ENCODE peak calls at places on chromosome 18, in five cellular contexts. P is left ventricle myocardium inferior, D is hepatocyte, B is thoracic aorta, Q is RWPE1. U is an unnamed sample.

GRCh38 chr18:76396792-76397191 is 98.2 kb downstream of the ZNF516 start:
- DNase-seq in B (no peak), P (no peak), Q (no peak), D (no peak), U (no peak)

GRCh38 chr18:79951545-79952456 is at the start of gene SLC66A2:
- DNase-seq in P (peak; percentile 94), D (peak; percentile 96), Q (peak; percentile 85), B (peak; percentile 49), U (peak; percentile 95)

GRCh38 chr18:31091350-31091749 is 10.9 kb downstream of the DSC2 start:
- DNase-seq in P (no peak), B (no peak), D (no peak), Q (no peak), U (no peak)

GRCh38 chr18:79513381-79514081 is 117.8 kb downstream of the NFATC1 start:
- DNase-seq in B (no peak), Q (no peak), D (no peak), P (no peak), U (no peak)

GRCh38 chr18:69590150-69590549 is 189.5 kb downstream of the DOK6 start:
- DNase-seq in P (no peak), Q (no peak), B (no peak), D (no peak), U (no peak)

GRCh38 chr18:10526211-10526949 is 553 bp downstream of the NAPG start:
- DNase-seq in B (no peak), Q (peak; percentile 60), P (peak; percentile 65), D (peak; percentile 79), U (peak; percentile 79)

GRCh38 chr18:46718501-46719341 is 38.1 kb downstream of the ST8SIA5 start:
- DNase-seq in D (no peak), Q (no peak), P (no peak), B (no peak), U (no peak)

GRCh38 chr18:7133181-7133580 is 15.6 kb upstream of the LAMA1 start:
- DNase-seq in D (no peak), Q (no peak), P (no peak), B (no peak), U (no peak)

GRCh38 chr18:23573948-23574431 is 12.3 kb downstream of the NPC1 start:
- DNase-seq in B (no peak), P (no peak), D (peak; percentile 55), Q (peak; percentile 54), U (peak; percentile 60)

GRCh38 chr18:55139307-55139706 is 180.0 kb upstream of the CCDC68 start:
- DNase-seq in Q (no peak), D (no peak), B (no peak), P (no peak), U (no peak)

GRCh38 chr18:55138401-55138800 is 179.1 kb upstream of the CCDC68 start:
- DNase-seq in Q (no peak), B (no peak), P (no peak), D (no peak), U (no peak)

GRCh38 chr18:55136864-55137263 is 177.6 kb upstream of the CCDC68 start:
- DNase-seq in B (no peak), Q (no peak), P (no peak), D (no peak), U (no peak)

GRCh38 chr18:55136258-55136657 is 177.0 kb upstream of the CCDC68 start:
- DNase-seq in Q (no peak), P (no peak), B (no peak), D (no peak), U (no peak)

GRCh38 chr18:55137602-55138001 is 178.3 kb upstream of the CCDC68 start:
- DNase-seq in P (no peak), B (no peak), D (no peak), Q (no peak), U (no peak)
- H3K27ac ChIP-seq in P (no peak overlapping the region), B (no peak overlapping the region), D (no peak overlapping the region), Q (no peak overlapping the region), U (no peak overlapping the region)

GRCh38 chr18:53644799-53645471 is 579.5 kb downstream of the MBD2 start:
- DNase-seq in B (no peak), D (no peak), P (no peak), Q (no peak), U (no peak)

DNA sequence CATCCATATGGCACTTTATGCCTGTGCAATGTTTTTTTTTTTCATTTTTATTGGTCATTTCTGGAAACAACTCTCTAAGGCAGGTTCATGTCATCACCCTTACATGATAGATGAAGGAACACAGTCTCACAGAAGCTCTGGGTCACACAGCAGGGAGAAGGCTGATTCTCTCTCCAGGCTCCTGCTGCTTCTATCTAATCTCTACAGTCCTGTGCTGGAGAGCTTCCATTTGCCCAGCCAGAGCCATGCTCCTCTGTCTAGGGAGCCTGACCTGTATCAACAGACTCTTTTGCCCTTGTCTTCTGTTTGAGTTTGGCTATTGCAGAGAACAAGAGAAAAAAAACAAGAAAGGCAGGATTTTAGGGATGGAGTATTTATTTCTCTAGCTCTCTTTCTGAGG is 584.8 kb downstream of the MBD2 start:
- DNase-seq in P (peak; percentile 34), B (no peak), D (no peak), Q (no peak), U (no peak)
- H3K27ac ChIP-seq in P (peak overlapping the region; percentile 38), B (no peak overlapping the region), D (no peak overlapping the region), Q (no peak overlapping the region), U (no peak overlapping the region)

GRCh38 chr18:22185723-22186386 is 16.5 kb downstream of the GATA6 start:
- DNase-seq in Q (no peak), B (no peak), P (no peak), D (no peak), U (no peak)

GRCh38 chr18:22183647-22184161 is 14.3 kb downstream of the GATA6 start:
- DNase-seq in Q (no peak), B (no peak), P (no peak), D (no peak), U (no peak)

GRCh38 chr18:22182884-22183610 is 13.7 kb downstream of the GATA6 start:
- DNase-seq in B (no peak), Q (peak; percentile 48), P (no peak), D (no peak), U (no peak)

GRCh38 chr18:22186484-22186971 is 17.1 kb downstream of the GATA6 start:
- DNase-seq in D (no peak), B (no peak), P (no peak), Q (peak; percentile 48), U (no peak)

DNA sequence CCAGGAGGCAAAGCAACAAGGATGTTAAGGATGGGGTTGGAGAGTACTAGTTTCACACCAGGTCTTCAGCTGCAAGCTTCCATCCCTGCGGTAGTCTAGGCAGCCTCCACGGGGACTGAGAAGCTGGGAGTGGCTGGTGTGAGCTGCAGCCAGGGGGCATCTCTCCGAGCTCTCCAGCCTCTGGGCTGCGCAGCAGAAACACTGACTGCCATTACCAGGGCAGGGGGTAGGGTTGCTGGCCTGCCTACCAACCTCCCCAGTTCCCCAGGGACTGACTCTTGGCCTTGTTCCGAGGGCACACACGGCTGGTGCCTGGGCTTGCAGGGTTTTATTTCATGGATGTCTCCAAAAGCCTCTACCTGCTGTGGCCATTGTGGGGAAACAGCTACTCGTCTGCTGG is 15.9 kb downstream of the GATA6 start:
- DNase-seq in B (no peak), D (no peak), Q (no peak), P (peak; percentile 52), U (no peak)
- H3K27ac ChIP-seq in B (peak overlapping the region; percentile 95), D (peak overlapping the region; percentile 94), Q (no peak overlapping the region), P (peak overlapping the region; percentile 100), U (peak overlapping the region; percentile 22)

GRCh38 chr18:12074734-12075133 is 18.9 kb upstream of the ANKRD62 start:
- DNase-seq in P (no peak), D (no peak), Q (no peak), B (no peak), U (no peak)

GRCh38 chr18:12079504-12080237 is 14.0 kb upstream of the ANKRD62 start:
- DNase-seq in P (no peak), D (no peak), Q (no peak), B (no peak), U (no peak)

GRCh38 chr18:12076424-12077140 is 17.1 kb upstream of the ANKRD62 start:
- DNase-seq in Q (peak; percentile 18), D (peak; percentile 80), B (no peak), P (no peak), U (no peak)
- H3K27ac ChIP-seq in Q (no peak overlapping the region), D (peak overlapping the region; percentile 40), B (no peak overlapping the region), P (peak overlapping the region; percentile 59), U (no peak overlapping the region)

GRCh38 chr18:58813090-58813489 is 51.6 kb upstream of the ZNF532 start:
- DNase-seq in P (no peak), D (no peak), B (no peak), Q (no peak), U (no peak)
- H3K27ac ChIP-seq in P (peak overlapping the region; percentile 34), D (no peak overlapping the region), B (peak overlapping the region; percentile 61), Q (no peak overlapping the region), U (no peak overlapping the region)

U was measured in lower lobe of right lung.